ENCODE peak calls at places on chromosome 3, in six cellular contexts. One of them, this sample, is unnamed.

GRCh38 chr3:51997935-51998596 is 2.4 kb upstream of the RPL29 start:
- DNase-seq in CD8-positive, alpha-beta memory T cell: no peak
- DNase-seq in body of pancreas: no peak
- DNase-seq in fibroblast of mammary gland: no peak
- DNase-seq in pancreas: no peak
- DNase-seq in adrenal gland: no peak
- DNase-seq in this sample: no peak

GRCh38 chr3:110414851-110415250 is 656.8 kb upstream of the NECTIN3 start:
- DNase-seq in CD8-positive, alpha-beta memory T cell: no peak
- DNase-seq in body of pancreas: no peak
- DNase-seq in fibroblast of mammary gland: peak
- DNase-seq in pancreas: no peak
- DNase-seq in adrenal gland: no peak
- DNase-seq in this sample: peak

GRCh38 chr3:30258426-30259392 is 347.7 kb upstream of the TGFBR2 start:
- DNase-seq in CD8-positive, alpha-beta memory T cell: no peak
- DNase-seq in body of pancreas: no peak
- DNase-seq in fibroblast of mammary gland: no peak
- DNase-seq in pancreas: peak
- DNase-seq in adrenal gland: no peak
- DNase-seq in this sample: no peak

GRCh38 chr3:101133638-101134037 is 140.4 kb upstream of the ABI3BP start:
- DNase-seq in CD8-positive, alpha-beta memory T cell: no peak
- DNase-seq in body of pancreas: no peak
- DNase-seq in fibroblast of mammary gland: no peak
- DNase-seq in pancreas: no peak
- DNase-seq in adrenal gland: no peak
- DNase-seq in this sample: no peak

GRCh38 chr3:52787672-52788625 is 6.6 kb upstream of the ITIH3 start:
- DNase-seq in CD8-positive, alpha-beta memory T cell: no peak
- DNase-seq in body of pancreas: no peak
- DNase-seq in fibroblast of mammary gland: peak
- DNase-seq in pancreas: no peak
- DNase-seq in adrenal gland: peak
- DNase-seq in this sample: no peak

GRCh38 chr3:130963878-130964277 is 62.7 kb downstream of the ASTE1 start:
- DNase-seq in CD8-positive, alpha-beta memory T cell: no peak
- DNase-seq in body of pancreas: no peak
- DNase-seq in fibroblast of mammary gland: peak
- DNase-seq in pancreas: no peak
- DNase-seq in adrenal gland: no peak
- DNase-seq in this sample: peak

GRCh38 chr3:34070831-34071230 is 272.4 kb downstream of the PDCD6IP start:
- DNase-seq in CD8-positive, alpha-beta memory T cell: no peak
- DNase-seq in body of pancreas: no peak
- DNase-seq in fibroblast of mammary gland: no peak
- DNase-seq in pancreas: no peak
- DNase-seq in adrenal gland: no peak
- DNase-seq in this sample: no peak

GRCh38 chr3:115553796-115554495 is 69.4 kb upstream of the GAP43 start:
- DNase-seq in CD8-positive, alpha-beta memory T cell: no peak
- DNase-seq in body of pancreas: no peak
- DNase-seq in fibroblast of mammary gland: no peak
- DNase-seq in pancreas: no peak
- DNase-seq in adrenal gland: no peak
- DNase-seq in this sample: no peak

GRCh38 chr3:27914199-27914598 is 192.1 kb upstream of the EOMES start:
- DNase-seq in CD8-positive, alpha-beta memory T cell: no peak
- DNase-seq in body of pancreas: peak
- DNase-seq in fibroblast of mammary gland: peak
- DNase-seq in pancreas: no peak
- DNase-seq in adrenal gland: no peak
- DNase-seq in this sample: no peak

GRCh38 chr3:4716231-4716630 is 223.1 kb downstream of the ITPR1 start:
- DNase-seq in CD8-positive, alpha-beta memory T cell: no peak
- DNase-seq in body of pancreas: no peak
- DNase-seq in fibroblast of mammary gland: no peak
- DNase-seq in pancreas: no peak
- DNase-seq in adrenal gland: no peak
- DNase-seq in this sample: no peak

GRCh38 chr3:182617511-182617910 is 175.8 kb upstream of the ATP11B start:
- DNase-seq in CD8-positive, alpha-beta memory T cell: no peak
- DNase-seq in body of pancreas: no peak
- DNase-seq in fibroblast of mammary gland: no peak
- DNase-seq in pancreas: no peak
- DNase-seq in adrenal gland: no peak
- DNase-seq in this sample: no peak

GRCh38 chr3:136023264-136023978 is 57.9 kb downstream of the PPP2R3A start:
- DNase-seq in CD8-positive, alpha-beta memory T cell: no peak
- DNase-seq in body of pancreas: no peak
- DNase-seq in fibroblast of mammary gland: no peak
- DNase-seq in pancreas: no peak
- DNase-seq in adrenal gland: no peak
- DNase-seq in this sample: no peak

GRCh38 chr3:170767576-170767941 is 102.4 kb downstream of the RPL22L1 start:
- DNase-seq in CD8-positive, alpha-beta memory T cell: no peak
- DNase-seq in body of pancreas: no peak
- DNase-seq in fibroblast of mammary gland: no peak
- DNase-seq in pancreas: no peak
- DNase-seq in adrenal gland: no peak
- DNase-seq in this sample: no peak

GRCh38 chr3:146843476-146843875 is 238.3 kb upstream of the PLSCR5 start:
- DNase-seq in CD8-positive, alpha-beta memory T cell: no peak
- DNase-seq in body of pancreas: no peak
- DNase-seq in fibroblast of mammary gland: no peak
- DNase-seq in pancreas: no peak
- DNase-seq in adrenal gland: no peak
- DNase-seq in this sample: no peak

GRCh38 chr3:38460377-38461085 is 6.8 kb downstream of the ACVR2B start:
- DNase-seq in CD8-positive, alpha-beta memory T cell: no peak
- DNase-seq in body of pancreas: no peak
- DNase-seq in fibroblast of mammary gland: no peak
- DNase-seq in pancreas: no peak
- DNase-seq in adrenal gland: no peak
- DNase-seq in this sample: no peak

GRCh38 chr3:12963869-12964712 is 109.1 kb downstream of the IQSEC1 start:
- DNase-seq in CD8-positive, alpha-beta memory T cell: no peak
- DNase-seq in body of pancreas: peak
- DNase-seq in fibroblast of mammary gland: peak
- DNase-seq in pancreas: no peak
- DNase-seq in adrenal gland: peak
- DNase-seq in this sample: no peak

GRCh38 chr3:141690366-141691072 is 47.6 kb upstream of the RNF7 start:
- DNase-seq in CD8-positive, alpha-beta memory T cell: no peak
- DNase-seq in body of pancreas: no peak
- DNase-seq in fibroblast of mammary gland: no peak
- DNase-seq in pancreas: no peak
- DNase-seq in adrenal gland: no peak
- DNase-seq in this sample: no peak

GRCh38 chr3:188554404-188554803 is 400.4 kb downstream of the LPP start:
- DNase-seq in CD8-positive, alpha-beta memory T cell: no peak
- DNase-seq in body of pancreas: no peak
- DNase-seq in fibroblast of mammary gland: peak
- DNase-seq in pancreas: no peak
- DNase-seq in adrenal gland: no peak
- DNase-seq in this sample: no peak

DNA sequence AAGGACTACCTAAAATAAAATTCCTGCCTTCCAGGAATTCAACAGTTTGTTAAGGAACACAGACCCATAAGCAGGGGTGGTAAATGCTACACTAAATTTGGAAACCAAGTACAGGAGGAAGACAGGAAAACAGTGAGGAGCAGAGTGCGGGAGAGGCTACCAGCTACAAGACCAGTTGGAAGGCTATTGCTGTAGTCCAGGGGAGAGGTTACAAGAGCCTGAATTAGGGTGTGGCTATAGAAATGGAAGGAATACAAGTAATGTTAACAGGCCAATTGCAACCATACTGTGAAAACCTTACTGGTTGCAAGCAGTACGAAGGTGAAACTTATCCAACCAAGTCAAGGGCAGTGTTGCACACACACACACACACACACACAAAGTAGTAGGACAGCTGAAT is 885 bp upstream of the ARMC8 start:
- DNase-seq in CD8-positive, alpha-beta memory T cell: no peak
- DNase-seq in body of pancreas: no peak
- DNase-seq in fibroblast of mammary gland: no peak
- DNase-seq in pancreas: no peak
- DNase-seq in adrenal gland: no peak
- DNase-seq in this sample: no peak
- H3K4me3 ChIP-seq in CD8-positive, alpha-beta memory T cell: peak
- H3K4me3 ChIP-seq in body of pancreas: no peak
- H3K4me3 ChIP-seq in fibroblast of mammary gland: peak
- H3K4me3 ChIP-seq in pancreas: no peak
- H3K4me3 ChIP-seq in adrenal gland: peak
- H3K4me3 ChIP-seq in this sample: no peak

GRCh38 chr3:32419766-32420137 is 28.1 kb downstream of the CMTM7 start:
- DNase-seq in CD8-positive, alpha-beta memory T cell: no peak
- DNase-seq in body of pancreas: no peak
- DNase-seq in fibroblast of mammary gland: no peak
- DNase-seq in pancreas: no peak
- DNase-seq in adrenal gland: no peak
- DNase-seq in this sample: no peak
- H3K4me3 ChIP-seq in CD8-positive, alpha-beta memory T cell: no peak
- H3K4me3 ChIP-seq in body of pancreas: no peak
- H3K4me3 ChIP-seq in fibroblast of mammary gland: no peak
- H3K4me3 ChIP-seq in pancreas: no peak
- H3K4me3 ChIP-seq in adrenal gland: no peak
- H3K4me3 ChIP-seq in this sample: no peak

GRCh38 chr3:190169243-190169642 is 48.5 kb upstream of the P3H2 start:
- DNase-seq in CD8-positive, alpha-beta memory T cell: no peak
- DNase-seq in body of pancreas: no peak
- DNase-seq in fibroblast of mammary gland: no peak
- DNase-seq in pancreas: no peak
- DNase-seq in adrenal gland: no peak
- DNase-seq in this sample: no peak
- H3K4me3 ChIP-seq in CD8-positive, alpha-beta memory T cell: no peak
- H3K4me3 ChIP-seq in body of pancreas: no peak
- H3K4me3 ChIP-seq in fibroblast of mammary gland: no peak
- H3K4me3 ChIP-seq in pancreas: no peak
- H3K4me3 ChIP-seq in adrenal gland: no peak
- H3K4me3 ChIP-seq in this sample: no peak

GRCh38 chr3:48599509-48600285 is 4.6 kb upstream of the COL7A1 start:
- DNase-seq in CD8-positive, alpha-beta memory T cell: no peak
- DNase-seq in body of pancreas: no peak
- DNase-seq in fibroblast of mammary gland: no peak
- DNase-seq in pancreas: no peak
- DNase-seq in adrenal gland: no peak
- DNase-seq in this sample: no peak

GRCh38 chr3:48596676-48597407 is 1.7 kb upstream of the COL7A1 start:
- DNase-seq in CD8-positive, alpha-beta memory T cell: no peak
- DNase-seq in body of pancreas: no peak
- DNase-seq in fibroblast of mammary gland: no peak
- DNase-seq in pancreas: no peak
- DNase-seq in adrenal gland: no peak
- DNase-seq in this sample: no peak

GRCh38 chr3:48597408-48597800 is 2.3 kb upstream of the COL7A1 start:
- DNase-seq in CD8-positive, alpha-beta memory T cell: no peak
- DNase-seq in body of pancreas: no peak
- DNase-seq in fibroblast of mammary gland: no peak
- DNase-seq in pancreas: no peak
- DNase-seq in adrenal gland: no peak
- DNase-seq in this sample: no peak

GRCh38 chr3:48599077-48599501 is 4.0 kb upstream of the COL7A1 start:
- DNase-seq in CD8-positive, alpha-beta memory T cell: no peak
- DNase-seq in body of pancreas: no peak
- DNase-seq in fibroblast of mammary gland: no peak
- DNase-seq in pancreas: no peak
- DNase-seq in adrenal gland: no peak
- DNase-seq in this sample: no peak

GRCh38 chr3:48598323-48599076 is 3.4 kb upstream of the COL7A1 start:
- DNase-seq in CD8-positive, alpha-beta memory T cell: no peak
- DNase-seq in body of pancreas: no peak
- DNase-seq in fibroblast of mammary gland: peak
- DNase-seq in pancreas: no peak
- DNase-seq in adrenal gland: no peak
- DNase-seq in this sample: peak
- H3K4me3 ChIP-seq in CD8-positive, alpha-beta memory T cell: no peak
- H3K4me3 ChIP-seq in body of pancreas: no peak
- H3K4me3 ChIP-seq in fibroblast of mammary gland: no peak
- H3K4me3 ChIP-seq in pancreas: no peak
- H3K4me3 ChIP-seq in adrenal gland: no peak
- H3K4me3 ChIP-seq in this sample: no peak

GRCh38 chr3:119296723-119297122 is 2.5 kb downstream of the ARHGAP31 start:
- DNase-seq in CD8-positive, alpha-beta memory T cell: no peak
- DNase-seq in body of pancreas: no peak
- DNase-seq in fibroblast of mammary gland: no peak
- DNase-seq in pancreas: no peak
- DNase-seq in adrenal gland: no peak
- DNase-seq in this sample: no peak
- H3K4me3 ChIP-seq in CD8-positive, alpha-beta memory T cell: no peak
- H3K4me3 ChIP-seq in body of pancreas: no peak
- H3K4me3 ChIP-seq in fibroblast of mammary gland: no peak
- H3K4me3 ChIP-seq in pancreas: no peak
- H3K4me3 ChIP-seq in adrenal gland: peak
- H3K4me3 ChIP-seq in this sample: peak

DNA sequence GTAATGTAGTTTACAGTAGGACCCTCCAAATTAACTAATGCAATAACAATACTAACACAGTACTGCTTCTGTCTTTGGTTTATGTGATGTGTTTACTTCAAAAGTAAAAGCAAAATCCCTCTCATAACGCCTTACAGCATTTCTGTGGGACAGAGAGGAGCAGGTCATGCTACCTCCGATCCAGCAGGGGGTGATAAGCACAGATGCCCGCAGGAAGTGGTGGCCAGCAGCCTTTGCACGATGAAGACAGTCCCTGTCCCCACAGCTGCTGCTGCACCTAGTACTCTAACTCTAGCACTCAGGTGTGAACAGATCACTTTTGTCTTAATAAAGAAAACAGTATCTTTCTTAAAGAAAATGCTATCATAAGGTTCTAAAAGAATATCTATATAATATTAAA is 38.3 kb downstream of the ANO10 start:
- DNase-seq in CD8-positive, alpha-beta memory T cell: no peak
- DNase-seq in body of pancreas: no peak
- DNase-seq in fibroblast of mammary gland: no peak
- DNase-seq in pancreas: no peak
- DNase-seq in adrenal gland: no peak
- DNase-seq in this sample: no peak
- H3K4me3 ChIP-seq in CD8-positive, alpha-beta memory T cell: no peak
- H3K4me3 ChIP-seq in body of pancreas: no peak
- H3K4me3 ChIP-seq in fibroblast of mammary gland: no peak
- H3K4me3 ChIP-seq in pancreas: no peak
- H3K4me3 ChIP-seq in adrenal gland: no peak
- H3K4me3 ChIP-seq in this sample: no peak

GRCh38 chr3:32820971-32821685 is 3.3 kb downstream of the TRIM71 start:
- DNase-seq in CD8-positive, alpha-beta memory T cell: no peak
- DNase-seq in body of pancreas: no peak
- DNase-seq in fibroblast of mammary gland: no peak
- DNase-seq in pancreas: no peak
- DNase-seq in adrenal gland: no peak
- DNase-seq in this sample: no peak
- H3K4me3 ChIP-seq in CD8-positive, alpha-beta memory T cell: no peak
- H3K4me3 ChIP-seq in body of pancreas: no peak
- H3K4me3 ChIP-seq in fibroblast of mammary gland: no peak
- H3K4me3 ChIP-seq in pancreas: no peak
- H3K4me3 ChIP-seq in adrenal gland: no peak
- H3K4me3 ChIP-seq in this sample: no peak